ENCODE peak calls at places on chromosomes 11 and 22, in eight cellular contexts. K is H1, B is A549, P is HCT116, W is endothelial cell of umbilical vein, A is K562, G is HepG2, U is GM12878. Q is an unnamed sample.

GRCh38 chr22:46040471-46041465 is 63.8 kb upstream of the WNT7B start:
- DNase-seq in K (no peak), B (no peak), P (no peak), W (no peak), A (no peak), G (no peak), U (no peak), Q (no peak)

GRCh38 chr11:120389693-120390584 is 53.7 kb downstream of the ARHGEF12 start:
- DNase-seq in K (no peak), B (no peak), P (no peak), W (peak), A (no peak), G (no peak), U (no peak), Q (no peak)

GRCh38 chr22:41831828-41832552 is 915 bp upstream of the SREBF2 start:
- DNase-seq in K (no peak), B (no peak), P (no peak), W (no peak), A (no peak), G (no peak), U (no peak), Q (peak)

GRCh38 chr11:44952082-44952481 is 1.4 kb upstream of the TP53I11 start:
- DNase-seq in K (no peak), B (no peak), P (no peak), W (no peak), A (no peak), G (peak), U (no peak), Q (no peak)

GRCh38 chr11:1207451-1208360 is 15.2 kb upstream of the MUC5B start:
- DNase-seq in K (no peak), B (no peak), P (no peak), W (no peak), A (no peak), G (no peak), U (no peak), Q (peak)

GRCh38 chr22:48808038-48808960 is 1019.4 kb downstream of the BRD1 start:
- DNase-seq in K (no peak), B (no peak), P (no peak), W (no peak), A (no peak), G (no peak), U (no peak), Q (no peak)

GRCh38 chr22:32557424-32557823 is 82.8 kb downstream of the FBXO7 start:
- DNase-seq in K (no peak), B (no peak), P (no peak), W (no peak), A (no peak), G (no peak), U (no peak), Q (no peak)

GRCh38 chr22:47784367-47784983 is 1022.0 kb downstream of the TBC1D22A start:
- DNase-seq in K (no peak), B (no peak), P (no peak), W (no peak), A (no peak), G (no peak), U (no peak), Q (no peak)

GRCh38 chr22:46518038-46518437 is 19.4 kb downstream of the CELSR1 start:
- DNase-seq in K (no peak), B (no peak), P (no peak), W (no peak), A (no peak), G (no peak), U (no peak), Q (no peak)

GRCh38 chr11:131488208-131488607 is 117.8 kb downstream of the NTM start:
- DNase-seq in K (no peak), B (no peak), P (no peak), W (no peak), A (no peak), G (no peak), U (no peak), Q (no peak)

GRCh38 chr22:43777204-43777671 is 34.9 kb downstream of the EFCAB6 start:
- DNase-seq in K (no peak), B (no peak), P (no peak), W (peak), A (no peak), G (no peak), U (no peak), Q (no peak)

GRCh38 chr11:3135491-3136440 is 29.3 kb downstream of the OSBPL5 start:
- DNase-seq in K (no peak), B (no peak), P (no peak), W (no peak), A (no peak), G (no peak), U (no peak), Q (peak)

GRCh38 chr11:119322360-119322739 is 5.4 kb upstream of the MCAM start:
- DNase-seq in K (no peak), B (no peak), P (no peak), W (peak), A (no peak), G (no peak), U (no peak), Q (peak)
- TF ChIP-seq MAX in K (no peak), B (no peak), P (no peak), W (no peak), A (no peak), G (no peak), U (no peak), Q (no peak)

GRCh38 chr22:22384267-22384666 is 124.3 kb downstream of the ZNF280B start:
- DNase-seq in K (no peak), B (no peak), P (no peak), W (no peak), A (no peak), G (no peak), U (no peak), Q (no peak)

GRCh38 chr22:22378446-22379415 is 129.8 kb downstream of the ZNF280B start:
- DNase-seq in K (no peak), B (no peak), P (no peak), W (no peak), A (peak), G (no peak), U (no peak), Q (no peak)

GRCh38 chr22:22376352-22376706 is 131.7 kb downstream of the VPREB1 start:
- DNase-seq in K (no peak), B (no peak), P (no peak), W (no peak), A (no peak), G (no peak), U (no peak), Q (no peak)

GRCh38 chr22:22377335-22377734 is 131.2 kb downstream of the ZNF280B start:
- DNase-seq in K (no peak), B (no peak), P (no peak), W (no peak), A (no peak), G (no peak), U (no peak), Q (no peak)

GRCh38 chr22:22380098-22381030 is 128.2 kb downstream of the ZNF280B start:
- DNase-seq in K (no peak), B (no peak), P (no peak), W (no peak), A (peak), G (no peak), U (no peak), Q (peak)
- TF ChIP-seq CTCF in K (peak), B (no peak), P (peak), W (peak), A (peak), G (peak), U (peak), Q (peak)

DNA sequence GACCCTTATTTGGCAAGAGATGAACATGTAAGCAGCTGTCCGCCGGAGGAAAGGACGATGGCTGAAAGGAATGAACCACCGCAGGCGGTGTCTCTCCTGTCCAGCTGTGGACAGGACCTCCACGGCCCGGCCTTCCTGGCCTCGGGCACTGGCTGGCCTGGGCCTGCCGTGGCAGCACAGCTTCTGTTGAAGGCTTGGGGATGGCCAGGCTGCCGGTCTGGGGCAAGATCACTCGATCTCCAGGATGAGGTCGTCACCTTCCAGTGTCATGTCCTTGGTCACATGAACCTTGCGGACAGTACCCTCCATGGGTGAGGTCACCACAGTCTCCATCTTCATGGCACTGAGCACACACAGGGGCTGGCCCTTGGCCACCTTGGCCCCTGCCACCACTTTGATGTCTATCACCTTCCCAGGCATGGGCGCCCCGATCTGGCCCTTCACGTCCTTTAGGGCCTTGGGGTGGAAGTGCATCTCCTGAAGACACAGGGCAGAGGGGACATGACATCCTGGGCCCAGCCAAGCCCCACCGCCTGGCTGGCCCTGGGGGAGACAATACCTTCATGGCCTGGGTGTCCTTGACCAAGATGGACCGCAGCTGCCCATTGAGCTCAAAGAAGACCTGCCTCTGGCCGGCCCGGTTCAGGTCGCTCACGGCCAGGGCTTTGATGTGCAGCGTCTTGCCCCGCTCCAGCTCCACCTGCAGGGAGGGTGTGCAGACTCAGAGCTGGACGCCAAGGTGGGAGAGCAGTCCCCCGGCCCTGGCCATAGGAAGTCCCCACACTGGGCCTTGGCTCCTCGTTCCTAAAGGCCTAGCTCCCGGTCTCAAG is 5.6 kb downstream of the RCE1 start:
- DNase-seq in K (no peak), B (no peak), P (no peak), W (no peak), A (no peak), G (no peak), U (no peak), Q (no peak)
- TF ChIP-seq POLR2A in K (no peak), B (no peak), P (no peak), W (no peak), A (no peak), G (no peak), U (peak), Q (no peak)

GRCh38 chr11:16788141-16789060 is 50.0 kb downstream of the C11orf58 start:
- DNase-seq in K (peak), B (peak), P (peak), W (peak), A (peak), G (peak), U (no peak), Q (peak)
- TF ChIP-seq MAX in K (no peak), B (no peak), P (no peak), W (no peak), A (no peak), G (no peak), U (no peak), Q (no peak)

DNA sequence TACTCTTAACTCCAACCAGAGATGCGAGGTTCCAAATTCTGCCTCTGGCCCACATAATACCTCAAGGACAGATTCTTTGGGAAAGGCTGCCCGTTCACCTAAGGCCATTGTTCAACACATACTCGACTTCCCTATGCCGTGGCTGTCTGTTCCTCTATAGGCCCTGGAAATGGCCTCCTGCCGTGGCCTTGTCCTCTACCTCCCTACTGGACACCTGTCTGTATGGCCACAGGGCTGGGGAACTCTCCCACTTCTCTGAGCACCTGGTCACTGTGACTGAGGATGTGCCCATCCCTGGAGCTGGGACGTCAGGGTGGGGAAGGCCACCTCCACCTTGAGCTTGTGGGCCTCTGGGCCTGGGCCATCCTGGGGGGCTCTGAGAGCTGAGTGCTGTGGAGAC is 340.5 kb upstream of the B3GAT1 start:
- DNase-seq in K (no peak), B (no peak), P (no peak), W (no peak), A (no peak), G (no peak), U (no peak), Q (no peak)
- TF ChIP-seq CTCF in K (no peak), B (no peak), P (no peak), W (no peak), A (no peak), G (no peak), U (no peak), Q (no peak)

DNA sequence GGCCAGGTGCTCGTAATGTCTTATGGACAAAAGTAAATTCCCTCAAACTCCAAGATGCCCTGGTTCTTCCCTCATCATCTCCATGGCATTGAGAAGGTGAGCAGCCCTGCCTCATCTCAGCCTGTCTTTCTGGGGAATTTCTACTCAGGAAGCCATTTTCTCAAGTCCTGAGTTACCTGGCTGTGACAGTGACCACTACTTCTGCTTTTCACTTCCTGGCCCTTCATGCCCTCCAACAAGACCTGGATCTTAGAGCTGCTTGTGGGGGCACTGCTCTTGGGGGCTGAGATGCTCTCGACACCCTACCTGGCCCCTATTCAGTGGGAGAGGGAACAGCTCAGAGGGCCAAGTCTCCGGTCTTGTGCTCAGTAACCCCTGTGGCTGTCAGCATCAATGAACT is 5.4 kb upstream of the IGSF22 start:
- DNase-seq in K (no peak), B (no peak), P (no peak), W (no peak), A (no peak), G (no peak), U (no peak), Q (no peak)
- TF ChIP-seq POLR2A in K (no peak), B (no peak), P (no peak), W (no peak), A (no peak), G (no peak), U (no peak), Q (no peak)

DNA sequence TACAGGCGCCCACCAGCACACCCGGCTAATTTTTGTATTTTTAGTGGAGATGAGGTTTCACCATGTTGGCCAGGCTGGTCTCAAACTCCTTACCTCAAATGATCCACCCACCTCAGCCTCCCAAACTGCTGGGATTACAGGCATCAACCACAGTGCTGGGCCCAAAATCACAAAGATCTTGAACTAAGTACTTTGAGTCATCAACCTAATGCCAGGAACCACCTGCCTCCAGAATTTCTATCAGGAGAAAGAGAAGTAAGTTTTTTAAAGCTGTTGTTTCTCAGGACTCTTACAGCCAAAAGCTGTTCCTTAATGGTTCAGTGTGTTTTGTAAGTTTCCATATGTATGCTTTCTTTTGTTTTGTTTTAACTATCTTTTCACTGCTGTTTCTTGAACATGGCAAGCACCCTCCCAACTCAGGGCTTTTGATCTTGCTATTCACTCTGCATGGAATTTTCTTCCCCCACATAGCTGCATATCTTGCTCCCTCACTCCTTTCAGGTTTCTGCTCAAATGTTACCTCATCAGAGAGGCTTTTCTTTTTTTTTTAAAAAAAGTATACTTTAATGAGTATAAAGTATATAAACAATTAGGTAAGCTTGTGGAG is 6.0 kb upstream of the PAK1 start:
- DNase-seq in K (no peak), B (no peak), P (no peak), W (no peak), A (no peak), G (no peak), U (no peak), Q (no peak)
- TF ChIP-seq MAX in K (no peak), B (no peak), P (no peak), W (no peak), A (no peak), G (no peak), U (no peak), Q (no peak)

GRCh38 chr22:30635273-30636225 is at the start of gene SLC35E4:
- DNase-seq in K (peak), B (peak), P (peak), W (peak), A (peak), G (peak), U (peak), Q (peak)
- TF ChIP-seq CTCF in K (no peak), B (no peak), P (no peak), W (peak), A (peak), G (peak), U (peak), Q (no peak)

GRCh38 chr11:73743045-73743444 is 17.8 kb downstream of the RAB6A start:
- DNase-seq in K (no peak), B (no peak), P (no peak), W (no peak), A (no peak), G (no peak), U (no peak), Q (no peak)
- TF ChIP-seq POLR2A in K (no peak), B (no peak), P (no peak), W (no peak), A (no peak), G (no peak), U (no peak), Q (no peak)

GRCh38 chr11:81005595-81005994 is 1564.8 kb upstream of the TENM4 start:
- DNase-seq in K (no peak), B (peak), P (no peak), W (peak), A (no peak), G (no peak), U (no peak), Q (peak)
- TF ChIP-seq MAX in K (no peak), B (no peak), P (no peak), W (no peak), A (no peak), G (no peak), U (no peak), Q (no peak)